ENCODE peak calls at places on chromosomes 13 and 19, in six cellular contexts. One of them, this sample, is unnamed.

GRCh38 chr13:113996081-113996911 is 22.4 kb upstream of the C13orf46 start:
- DNase-seq in GM12878: no peak
- DNase-seq in HCT116: no peak
- DNase-seq in endothelial cell of umbilical vein: no peak
- DNase-seq in K562: no peak
- DNase-seq in SK-N-SH: no peak
- DNase-seq in this sample: no peak

GRCh38 chr13:79860757-79861156 is 379.8 kb downstream of the NDFIP2 start:
- DNase-seq in GM12878: no peak
- DNase-seq in HCT116: no peak
- DNase-seq in endothelial cell of umbilical vein: no peak
- DNase-seq in K562: no peak
- DNase-seq in SK-N-SH: no peak
- DNase-seq in this sample: no peak

GRCh38 chr19:33348301-33349010 is 25.1 kb upstream of the CEBPG start:
- DNase-seq in GM12878: no peak
- DNase-seq in HCT116: no peak
- DNase-seq in endothelial cell of umbilical vein: no peak
- DNase-seq in K562: no peak
- DNase-seq in SK-N-SH: peak
- DNase-seq in this sample: no peak

GRCh38 chr19:16051254-16052025 is 24.9 kb upstream of the TPM4 start:
- DNase-seq in GM12878: no peak
- DNase-seq in HCT116: peak
- DNase-seq in endothelial cell of umbilical vein: peak
- DNase-seq in K562: peak
- DNase-seq in SK-N-SH: no peak
- DNase-seq in this sample: no peak

GRCh38 chr13:40776681-40777165 is 5.7 kb upstream of the MRPS31 start:
- DNase-seq in GM12878: no peak
- DNase-seq in HCT116: no peak
- DNase-seq in endothelial cell of umbilical vein: peak
- DNase-seq in K562: no peak
- DNase-seq in SK-N-SH: no peak
- DNase-seq in this sample: no peak

GRCh38 chr19:13441810-13442512 is 64.3 kb downstream of the CACNA1A start:
- DNase-seq in GM12878: no peak
- DNase-seq in HCT116: no peak
- DNase-seq in endothelial cell of umbilical vein: peak
- DNase-seq in K562: peak
- DNase-seq in SK-N-SH: no peak
- DNase-seq in this sample: peak

GRCh38 chr19:2145831-2146241 is 5.5 kb downstream of the AP3D1 start:
- DNase-seq in GM12878: no peak
- DNase-seq in HCT116: no peak
- DNase-seq in endothelial cell of umbilical vein: no peak
- DNase-seq in K562: no peak
- DNase-seq in SK-N-SH: no peak
- DNase-seq in this sample: no peak

GRCh38 chr19:47569331-47569730 is 3.6 kb downstream of the ZNF541 start:
- DNase-seq in GM12878: no peak
- DNase-seq in HCT116: no peak
- DNase-seq in endothelial cell of umbilical vein: no peak
- DNase-seq in K562: no peak
- DNase-seq in SK-N-SH: no peak
- DNase-seq in this sample: no peak

GRCh38 chr19:1214862-1215731 is 9.5 kb downstream of the STK11 start:
- DNase-seq in GM12878: no peak
- DNase-seq in HCT116: no peak
- DNase-seq in endothelial cell of umbilical vein: no peak
- DNase-seq in K562: no peak
- DNase-seq in SK-N-SH: peak
- DNase-seq in this sample: no peak

GRCh38 chr19:16571283-16571682 is 932 bp downstream of the SLC35E1 start:
- DNase-seq in GM12878: no peak
- DNase-seq in HCT116: no peak
- DNase-seq in endothelial cell of umbilical vein: peak
- DNase-seq in K562: no peak
- DNase-seq in SK-N-SH: no peak
- DNase-seq in this sample: no peak

GRCh38 chr13:100879255-100879654 is 204.7 kb upstream of the TMTC4 start:
- DNase-seq in GM12878: no peak
- DNase-seq in HCT116: no peak
- DNase-seq in endothelial cell of umbilical vein: no peak
- DNase-seq in K562: no peak
- DNase-seq in SK-N-SH: no peak
- DNase-seq in this sample: no peak

GRCh38 chr19:35629332-35629633 is 447 bp downstream of the RBM42 start:
- DNase-seq in GM12878: no peak
- DNase-seq in HCT116: no peak
- DNase-seq in endothelial cell of umbilical vein: no peak
- DNase-seq in K562: no peak
- DNase-seq in SK-N-SH: no peak
- DNase-seq in this sample: no peak

GRCh38 chr13:40406405-40407138 is 259.9 kb downstream of the FOXO1 start:
- DNase-seq in GM12878: no peak
- DNase-seq in HCT116: peak
- DNase-seq in endothelial cell of umbilical vein: peak
- DNase-seq in K562: no peak
- DNase-seq in SK-N-SH: no peak
- DNase-seq in this sample: no peak

GRCh38 chr13:28140433-28141125 is 2.2 kb downstream of the PAN3 start:
- DNase-seq in GM12878: no peak
- DNase-seq in HCT116: no peak
- DNase-seq in endothelial cell of umbilical vein: peak
- DNase-seq in K562: no peak
- DNase-seq in SK-N-SH: no peak
- DNase-seq in this sample: no peak

GRCh38 chr13:27481766-27482165 is 31.4 kb upstream of the MTIF3 start:
- DNase-seq in GM12878: no peak
- DNase-seq in HCT116: peak
- DNase-seq in endothelial cell of umbilical vein: peak
- DNase-seq in K562: peak
- DNase-seq in SK-N-SH: peak
- DNase-seq in this sample: peak

GRCh38 chr19:40418040-40418439 is 4.9 kb upstream of the PRX start:
- DNase-seq in GM12878: no peak
- DNase-seq in HCT116: no peak
- DNase-seq in endothelial cell of umbilical vein: no peak
- DNase-seq in K562: no peak
- DNase-seq in SK-N-SH: no peak
- DNase-seq in this sample: no peak

GRCh38 chr19:23914402-23915286 is at the start of gene ZNF726:
- DNase-seq in GM12878: peak
- DNase-seq in HCT116: no peak
- DNase-seq in endothelial cell of umbilical vein: peak
- DNase-seq in K562: peak
- DNase-seq in SK-N-SH: peak
- DNase-seq in this sample: peak

DNA sequence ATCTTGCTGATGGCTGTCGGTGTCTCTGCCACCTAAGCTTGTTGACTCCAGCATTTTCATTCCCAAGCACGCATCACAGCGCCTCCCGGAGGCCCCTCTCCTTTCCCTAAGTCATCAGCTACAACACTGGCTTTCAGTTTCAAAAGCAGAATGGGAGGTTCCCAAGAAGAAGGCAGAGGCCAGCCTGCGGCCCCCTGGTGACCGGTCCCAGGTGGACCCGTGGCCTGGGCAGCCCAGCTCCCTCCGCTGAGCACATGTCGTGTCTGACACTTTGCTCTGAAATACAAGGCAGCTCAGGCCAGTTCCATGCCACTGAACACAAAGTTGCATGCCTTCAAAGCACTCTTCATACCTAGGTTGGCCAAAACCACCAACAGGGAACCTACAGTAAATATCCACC is 8.5 kb downstream of the MLLT1 start:
- DNase-seq in GM12878: no peak
- DNase-seq in HCT116: no peak
- DNase-seq in endothelial cell of umbilical vein: peak
- DNase-seq in K562: peak
- DNase-seq in SK-N-SH: peak
- DNase-seq in this sample: no peak
- H3K9ac ChIP-seq in GM12878: no peak
- H3K9ac ChIP-seq in HCT116: no peak
- H3K9ac ChIP-seq in endothelial cell of umbilical vein: peak
- H3K9ac ChIP-seq in K562: peak
- H3K9ac ChIP-seq in SK-N-SH: no peak
- H3K9ac ChIP-seq in this sample: no peak

DNA sequence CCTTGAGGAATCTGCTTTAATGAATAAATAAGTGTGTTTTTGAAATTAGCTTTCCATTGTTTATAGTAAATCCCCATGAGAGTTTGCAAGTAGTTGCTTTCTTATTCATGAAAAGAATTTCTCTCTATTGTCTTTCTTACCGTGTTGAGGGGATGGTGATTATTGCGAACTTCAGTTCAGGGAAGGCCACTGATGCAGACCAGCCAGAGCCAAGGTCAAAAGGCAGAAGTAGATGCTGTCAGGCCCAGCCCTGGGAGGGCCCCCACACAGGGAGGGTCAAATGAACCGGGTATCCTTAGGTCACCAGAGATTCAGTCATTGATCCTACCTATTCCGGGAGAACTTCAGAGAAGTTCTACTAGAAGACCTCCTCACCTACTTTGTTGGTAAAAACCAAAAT is 185.9 kb downstream of the NUFIP1 start:
- DNase-seq in GM12878: no peak
- DNase-seq in HCT116: no peak
- DNase-seq in endothelial cell of umbilical vein: no peak
- DNase-seq in K562: no peak
- DNase-seq in SK-N-SH: no peak
- DNase-seq in this sample: no peak
- TF ChIP-seq POLR2AphosphoS5 in GM12878: no peak
- TF ChIP-seq POLR2AphosphoS5 in HCT116: no peak
- TF ChIP-seq POLR2AphosphoS5 in endothelial cell of umbilical vein: no peak
- TF ChIP-seq POLR2AphosphoS5 in K562: no peak
- TF ChIP-seq POLR2AphosphoS5 in SK-N-SH: no peak
- TF ChIP-seq POLR2AphosphoS5 in this sample: no peak

GRCh38 chr13:20460744-20461143 is 64.9 kb downstream of the CRYL1 start:
- DNase-seq in GM12878: no peak
- DNase-seq in HCT116: no peak
- DNase-seq in endothelial cell of umbilical vein: no peak
- DNase-seq in K562: no peak
- DNase-seq in SK-N-SH: no peak
- DNase-seq in this sample: no peak
- H3K9ac ChIP-seq in GM12878: no peak
- H3K9ac ChIP-seq in HCT116: no peak
- H3K9ac ChIP-seq in endothelial cell of umbilical vein: no peak
- H3K9ac ChIP-seq in K562: no peak
- H3K9ac ChIP-seq in SK-N-SH: no peak
- H3K9ac ChIP-seq in this sample: no peak

DNA sequence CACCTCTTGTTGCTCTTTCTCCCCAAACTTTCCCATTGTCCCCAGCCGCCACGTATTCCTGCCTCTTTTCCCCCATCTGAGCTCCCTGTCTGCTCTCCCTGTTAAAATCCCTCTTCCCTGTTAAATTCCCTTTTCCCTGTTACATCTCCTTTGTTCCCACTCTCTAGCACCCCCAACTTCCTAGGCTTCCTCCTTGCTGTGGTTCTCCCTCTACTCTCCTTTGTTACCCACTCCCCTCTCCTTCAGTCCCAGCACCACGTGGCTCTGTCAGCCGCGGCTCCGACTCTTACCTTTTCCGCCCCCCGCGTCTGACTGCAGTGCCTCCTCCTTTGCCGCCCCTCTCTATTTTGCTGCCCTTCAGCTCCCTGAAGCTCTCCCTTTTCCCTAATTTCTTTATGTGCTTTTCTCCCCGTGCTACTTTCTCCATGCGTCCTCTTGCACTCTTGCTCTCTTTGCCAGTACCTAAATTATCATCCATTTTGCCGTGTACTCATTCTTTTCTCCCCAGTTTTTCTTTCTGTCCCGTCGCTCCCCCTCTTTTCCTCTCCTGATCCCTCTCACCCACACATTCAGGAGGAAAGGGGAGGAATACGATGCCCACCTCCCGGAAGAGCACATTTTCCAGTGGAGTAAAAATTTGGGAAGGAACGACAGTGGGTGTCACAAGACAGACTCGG is 986 bp downstream of the ZNF616 start:
- DNase-seq in GM12878: no peak
- DNase-seq in HCT116: no peak
- DNase-seq in endothelial cell of umbilical vein: no peak
- DNase-seq in K562: peak
- DNase-seq in SK-N-SH: peak
- DNase-seq in this sample: no peak
- TF ChIP-seq POLR2AphosphoS5 in GM12878: no peak
- TF ChIP-seq POLR2AphosphoS5 in HCT116: no peak
- TF ChIP-seq POLR2AphosphoS5 in endothelial cell of umbilical vein: no peak
- TF ChIP-seq POLR2AphosphoS5 in K562: no peak
- TF ChIP-seq POLR2AphosphoS5 in SK-N-SH: no peak
- TF ChIP-seq POLR2AphosphoS5 in this sample: no peak

DNA sequence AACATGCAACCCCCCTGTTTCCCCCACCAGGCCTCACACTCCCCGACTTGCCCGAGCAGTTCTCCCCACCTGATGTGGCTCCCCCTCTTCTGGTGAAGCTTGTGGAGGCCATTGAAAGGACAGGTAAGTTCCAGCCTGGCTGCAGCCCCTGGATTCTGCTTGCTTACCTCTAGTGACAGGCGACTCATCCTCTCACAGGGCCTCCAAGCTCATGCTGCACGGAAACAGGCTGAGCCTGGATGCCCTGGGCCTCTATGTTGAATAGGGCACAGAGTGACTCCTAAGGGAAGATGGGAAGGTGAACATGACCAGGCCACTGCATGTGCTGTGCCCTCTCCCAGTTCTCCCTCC is 7.5 kb downstream of the PIK3R2 start:
- DNase-seq in GM12878: no peak
- DNase-seq in HCT116: no peak
- DNase-seq in endothelial cell of umbilical vein: no peak
- DNase-seq in K562: no peak
- DNase-seq in SK-N-SH: no peak
- DNase-seq in this sample: no peak
- H3K9ac ChIP-seq in GM12878: peak
- H3K9ac ChIP-seq in HCT116: peak
- H3K9ac ChIP-seq in endothelial cell of umbilical vein: no peak
- H3K9ac ChIP-seq in K562: peak
- H3K9ac ChIP-seq in SK-N-SH: no peak
- H3K9ac ChIP-seq in this sample: no peak

DNA sequence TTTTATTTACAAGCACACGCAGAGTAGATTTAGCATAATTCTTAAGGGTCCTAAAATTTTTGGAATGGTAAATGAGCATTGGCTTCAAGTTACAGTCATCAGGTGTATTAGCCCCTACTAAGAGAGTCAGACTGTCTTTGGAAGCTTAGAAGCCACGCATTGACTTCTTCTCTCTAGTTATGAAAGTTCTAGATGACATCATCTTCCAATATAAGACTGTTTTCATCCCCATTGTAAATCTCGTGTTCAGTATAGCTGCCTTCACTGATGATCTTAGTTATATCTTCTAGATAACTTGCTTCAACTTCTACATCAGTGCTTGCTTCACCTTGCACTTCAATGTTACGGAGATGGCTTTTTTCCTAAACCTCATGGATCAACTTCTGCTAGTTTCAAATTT is 148.8 kb upstream of the SLITRK1 start:
- DNase-seq in GM12878: no peak
- DNase-seq in HCT116: no peak
- DNase-seq in endothelial cell of umbilical vein: no peak
- DNase-seq in K562: no peak
- DNase-seq in SK-N-SH: no peak
- DNase-seq in this sample: no peak
- TF ChIP-seq POLR2AphosphoS5 in GM12878: no peak
- TF ChIP-seq POLR2AphosphoS5 in HCT116: no peak
- TF ChIP-seq POLR2AphosphoS5 in endothelial cell of umbilical vein: no peak
- TF ChIP-seq POLR2AphosphoS5 in K562: no peak
- TF ChIP-seq POLR2AphosphoS5 in SK-N-SH: no peak
- TF ChIP-seq POLR2AphosphoS5 in this sample: no peak

This sample was measured in SK-N-MC.